ENCODE peak calls at places on chromosomes 16 and 17, in six cellular contexts. F is COLO829; C is AG20443; D is GM04504; Q is mucosa of gallbladder; B is effector memory CD4-positive, alpha-beta T cell. J is an unnamed sample.

GRCh38 chr17:48052956-48053757 is 5.0 kb downstream of the NFE2L1 start:
- DNase-seq in C (no peak), Q (peak), D (no peak), F (no peak), B (no peak), J (peak)

GRCh38 chr17:46984892-46985291 is 5.8 kb upstream of the RPRML start:
- DNase-seq in B (no peak), F (no peak), D (no peak), C (no peak), Q (peak), J (peak)

GRCh38 chr16:57084996-57085395 is 7.4 kb upstream of the CPNE2 start:
- DNase-seq in C (no peak), F (no peak), Q (no peak), B (no peak), D (no peak), J (no peak)

GRCh38 chr17:80195671-80196529 is 24.2 kb downstream of the SGSH start:
- DNase-seq in C (peak), F (no peak), D (no peak), Q (no peak), B (peak), J (no peak)

GRCh38 chr17:3976675-3977171 is 12.5 kb upstream of the ATP2A3 start:
- DNase-seq in D (no peak), B (no peak), C (no peak), F (no peak), Q (peak), J (peak)

GRCh38 chr17:10652984-10653680 is 4.0 kb downstream of the MYH3 start:
- DNase-seq in F (no peak), Q (no peak), B (no peak), D (no peak), C (no peak), J (peak)

GRCh38 chr17:72287586-72287985 is 166.8 kb downstream of the SOX9 start:
- DNase-seq in B (no peak), D (no peak), Q (no peak), C (no peak), F (no peak), J (no peak)

GRCh38 chr17:46061435-46061834 is 62.4 kb downstream of the STH start:
- DNase-seq in F (no peak), C (peak), Q (no peak), D (no peak), B (no peak), J (no peak)

GRCh38 chr16:72887537-72887936 is 160.4 kb downstream of the ZFHX3 start:
- DNase-seq in B (no peak), C (no peak), D (no peak), Q (no peak), F (no peak), J (no peak)

J was measured in myocyte.